ENCODE peak calls at places on chromosomes 11 and 22, in nine cellular contexts. One of them, this sample, is unnamed.

GRCh38 chr11:46216765-46217089 is 60.7 kb upstream of the CREB3L1 start:
- DNase-seq in HAP-1: no peak
- DNase-seq in endodermal cell: no peak
- DNase-seq in upper lobe of right lung: no peak
- DNase-seq in thoracic aorta: no peak
- DNase-seq in aorta: no peak
- DNase-seq in HCT116: no peak
- DNase-seq in adrenal gland: no peak
- DNase-seq in Peyer's patch: no peak
- DNase-seq in this sample: no peak

GRCh38 chr22:26362471-26362870 is 66.6 kb upstream of the ASPHD2 start:
- DNase-seq in aorta: no peak
- DNase-seq in endodermal cell: no peak
- DNase-seq in upper lobe of right lung: no peak
- DNase-seq in thoracic aorta: no peak
- DNase-seq in adrenal gland: no peak
- DNase-seq in HAP-1: no peak
- DNase-seq in Peyer's patch: no peak
- DNase-seq in HCT116: no peak
- DNase-seq in this sample: no peak

GRCh38 chr11:116691779-116692178 is 81.0 kb downstream of the BUD13 start:
- DNase-seq in thoracic aorta: no peak
- DNase-seq in adrenal gland: peak; percentile 26
- DNase-seq in endodermal cell: peak; percentile 92
- DNase-seq in Peyer's patch: peak; percentile 70
- DNase-seq in HCT116: peak; percentile 6
- DNase-seq in HAP-1: peak; percentile 23
- DNase-seq in upper lobe of right lung: no peak
- DNase-seq in aorta: no peak
- DNase-seq in this sample: no peak

GRCh38 chr11:46450846-46451470 is 59.4 kb upstream of the CHRM4 start:
- DNase-seq in Peyer's patch: no peak
- DNase-seq in adrenal gland: no peak
- DNase-seq in endodermal cell: no peak
- DNase-seq in HAP-1: no peak
- DNase-seq in aorta: no peak
- DNase-seq in HCT116: no peak
- DNase-seq in thoracic aorta: no peak
- DNase-seq in upper lobe of right lung: no peak
- DNase-seq in this sample: no peak

GRCh38 chr11:128451651-128452470 is 135.5 kb downstream of the ETS1 start:
- DNase-seq in thoracic aorta: no peak
- DNase-seq in Peyer's patch: peak; percentile 53
- DNase-seq in upper lobe of right lung: peak; percentile 81
- DNase-seq in aorta: peak; percentile 89
- DNase-seq in HCT116: no peak
- DNase-seq in endodermal cell: no peak
- DNase-seq in HAP-1: no peak
- DNase-seq in adrenal gland: peak; percentile 36
- DNase-seq in this sample: peak; percentile 78

GRCh38 chr11:106983251-106983650 is 35.0 kb downstream of the GUCY1A2 start:
- DNase-seq in endodermal cell: no peak
- DNase-seq in adrenal gland: no peak
- DNase-seq in HCT116: no peak
- DNase-seq in upper lobe of right lung: no peak
- DNase-seq in thoracic aorta: no peak
- DNase-seq in aorta: no peak
- DNase-seq in HAP-1: no peak
- DNase-seq in Peyer's patch: no peak
- DNase-seq in this sample: no peak

GRCh38 chr11:88414385-88414861 is 76.9 kb upstream of the CTSC start:
- DNase-seq in upper lobe of right lung: no peak
- DNase-seq in thoracic aorta: no peak
- DNase-seq in endodermal cell: no peak
- DNase-seq in Peyer's patch: no peak
- DNase-seq in HCT116: no peak
- DNase-seq in HAP-1: no peak
- DNase-seq in aorta: peak; percentile 64
- DNase-seq in adrenal gland: peak; percentile 56
- DNase-seq in this sample: no peak

GRCh38 chr11:73623651-73624050 is 22.7 kb upstream of the PLEKHB1 start:
- DNase-seq in upper lobe of right lung: no peak
- DNase-seq in aorta: no peak
- DNase-seq in thoracic aorta: no peak
- DNase-seq in HAP-1: no peak
- DNase-seq in HCT116: no peak
- DNase-seq in adrenal gland: peak; percentile 12
- DNase-seq in Peyer's patch: no peak
- DNase-seq in endodermal cell: no peak
- DNase-seq in this sample: no peak

GRCh38 chr11:49851971-49852389 is 100.2 kb upstream of the OR4C13 start:
- DNase-seq in endodermal cell: no peak
- DNase-seq in aorta: no peak
- DNase-seq in HAP-1: no peak
- DNase-seq in Peyer's patch: no peak
- DNase-seq in adrenal gland: no peak
- DNase-seq in HCT116: no peak
- DNase-seq in thoracic aorta: no peak
- DNase-seq in upper lobe of right lung: no peak
- DNase-seq in this sample: no peak

GRCh38 chr11:63532150-63532549 is 4.5 kb upstream of the PLAAT4 start:
- DNase-seq in aorta: no peak
- DNase-seq in HAP-1: peak; percentile 94
- DNase-seq in endodermal cell: no peak
- DNase-seq in Peyer's patch: no peak
- DNase-seq in upper lobe of right lung: no peak
- DNase-seq in thoracic aorta: no peak
- DNase-seq in HCT116: no peak
- DNase-seq in adrenal gland: no peak
- DNase-seq in this sample: no peak
- H3K4me3 ChIP-seq in aorta: no peak overlapping the region
- H3K4me3 ChIP-seq in HAP-1: no peak overlapping the region
- H3K4me3 ChIP-seq in endodermal cell: peak overlapping the region; percentile 16
- H3K4me3 ChIP-seq in Peyer's patch: no peak overlapping the region
- H3K4me3 ChIP-seq in upper lobe of right lung: no peak overlapping the region
- H3K4me3 ChIP-seq in thoracic aorta: no peak overlapping the region
- H3K4me3 ChIP-seq in HCT116: no peak overlapping the region
- H3K4me3 ChIP-seq in adrenal gland: no peak overlapping the region
- H3K4me3 ChIP-seq in this sample: no peak overlapping the region

DNA sequence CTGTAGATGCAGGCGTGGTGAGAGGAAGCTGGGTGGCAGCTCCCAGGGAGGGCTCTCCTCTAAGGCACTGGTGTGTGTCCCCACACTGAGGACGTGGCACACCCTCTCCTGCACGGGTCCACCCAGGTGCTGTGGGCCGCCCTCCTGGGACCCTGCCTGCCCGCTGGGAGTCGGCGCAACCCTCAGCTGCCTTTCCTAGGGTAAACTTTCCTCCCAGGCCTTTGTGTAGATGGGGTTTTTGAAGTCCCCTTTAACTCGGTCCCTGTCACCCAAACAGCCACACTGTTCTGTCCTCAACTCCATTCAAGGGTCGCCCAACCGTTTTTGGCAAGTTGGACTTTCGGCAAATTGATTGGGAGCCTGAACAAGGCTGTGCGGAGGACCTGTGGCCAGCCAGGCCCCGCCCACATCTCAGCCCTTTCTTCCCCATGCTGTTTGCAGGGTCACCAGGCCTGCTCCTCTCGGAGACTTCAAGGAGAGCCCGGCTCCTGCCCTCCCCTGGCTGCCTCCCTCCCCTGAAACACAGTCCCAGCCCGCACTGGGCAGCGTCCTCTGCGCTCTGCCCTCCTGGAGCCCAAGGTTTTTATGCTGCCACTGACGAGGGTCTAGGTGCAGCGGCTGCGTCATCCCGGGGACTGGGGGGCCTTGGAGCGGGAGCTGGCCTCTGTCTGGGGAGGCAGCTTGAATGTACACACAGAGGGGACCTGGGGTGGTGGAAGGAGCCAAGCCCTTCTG is 1126.2 kb downstream of the BRD1 start:
- DNase-seq in Peyer's patch: no peak
- DNase-seq in thoracic aorta: no peak
- DNase-seq in adrenal gland: no peak
- DNase-seq in upper lobe of right lung: no peak
- DNase-seq in HAP-1: no peak
- DNase-seq in endodermal cell: no peak
- DNase-seq in aorta: no peak
- DNase-seq in HCT116: no peak
- DNase-seq in this sample: no peak
- H3K9me3 ChIP-seq in Peyer's patch: no peaks in the 10 kb centered on the region
- H3K9me3 ChIP-seq in thoracic aorta: no peaks in the 10 kb centered on the region
- H3K9me3 ChIP-seq in adrenal gland: no peaks in the 10 kb centered on the region
- H3K9me3 ChIP-seq in upper lobe of right lung: no peaks in the 10 kb centered on the region
- H3K9me3 ChIP-seq in HAP-1: no peaks in the 10 kb centered on the region
- H3K9me3 ChIP-seq in endodermal cell: no peaks in the 10 kb centered on the region
- H3K9me3 ChIP-seq in aorta: no peaks in the 10 kb centered on the region
- H3K9me3 ChIP-seq in HCT116: no peaks in the 10 kb centered on the region
- H3K9me3 ChIP-seq in this sample: no peaks in the 10 kb centered on the region

GRCh38 chr22:46062232-46062615 is 85.3 kb upstream of the WNT7B start:
- DNase-seq in thoracic aorta: no peak
- DNase-seq in endodermal cell: no peak
- DNase-seq in HAP-1: no peak
- DNase-seq in upper lobe of right lung: no peak
- DNase-seq in adrenal gland: peak; percentile 2
- DNase-seq in Peyer's patch: peak; percentile 18
- DNase-seq in aorta: peak; percentile 27
- DNase-seq in HCT116: no peak
- DNase-seq in this sample: no peak
- H3K4me3 ChIP-seq in thoracic aorta: peak overlapping the region; percentile 32
- H3K4me3 ChIP-seq in endodermal cell: no peak overlapping the region
- H3K4me3 ChIP-seq in HAP-1: no peak overlapping the region
- H3K4me3 ChIP-seq in upper lobe of right lung: no peak overlapping the region
- H3K4me3 ChIP-seq in adrenal gland: no peak overlapping the region
- H3K4me3 ChIP-seq in Peyer's patch: no peak overlapping the region
- H3K4me3 ChIP-seq in aorta: no peak overlapping the region
- H3K4me3 ChIP-seq in HCT116: no peak overlapping the region
- H3K4me3 ChIP-seq in this sample: no peak overlapping the region

GRCh38 chr22:47512617-47513016 is 750.2 kb downstream of the TBC1D22A start:
- DNase-seq in thoracic aorta: no peak
- DNase-seq in Peyer's patch: no peak
- DNase-seq in adrenal gland: no peak
- DNase-seq in upper lobe of right lung: no peak
- DNase-seq in aorta: no peak
- DNase-seq in HAP-1: no peak
- DNase-seq in endodermal cell: no peak
- DNase-seq in HCT116: no peak
- DNase-seq in this sample: no peak

GRCh38 chr22:47517062-47517461 is 754.6 kb downstream of the TBC1D22A start:
- DNase-seq in endodermal cell: no peak
- DNase-seq in adrenal gland: no peak
- DNase-seq in Peyer's patch: no peak
- DNase-seq in upper lobe of right lung: no peak
- DNase-seq in aorta: no peak
- DNase-seq in HCT116: no peak
- DNase-seq in thoracic aorta: no peak
- DNase-seq in HAP-1: no peak
- DNase-seq in this sample: no peak

DNA sequence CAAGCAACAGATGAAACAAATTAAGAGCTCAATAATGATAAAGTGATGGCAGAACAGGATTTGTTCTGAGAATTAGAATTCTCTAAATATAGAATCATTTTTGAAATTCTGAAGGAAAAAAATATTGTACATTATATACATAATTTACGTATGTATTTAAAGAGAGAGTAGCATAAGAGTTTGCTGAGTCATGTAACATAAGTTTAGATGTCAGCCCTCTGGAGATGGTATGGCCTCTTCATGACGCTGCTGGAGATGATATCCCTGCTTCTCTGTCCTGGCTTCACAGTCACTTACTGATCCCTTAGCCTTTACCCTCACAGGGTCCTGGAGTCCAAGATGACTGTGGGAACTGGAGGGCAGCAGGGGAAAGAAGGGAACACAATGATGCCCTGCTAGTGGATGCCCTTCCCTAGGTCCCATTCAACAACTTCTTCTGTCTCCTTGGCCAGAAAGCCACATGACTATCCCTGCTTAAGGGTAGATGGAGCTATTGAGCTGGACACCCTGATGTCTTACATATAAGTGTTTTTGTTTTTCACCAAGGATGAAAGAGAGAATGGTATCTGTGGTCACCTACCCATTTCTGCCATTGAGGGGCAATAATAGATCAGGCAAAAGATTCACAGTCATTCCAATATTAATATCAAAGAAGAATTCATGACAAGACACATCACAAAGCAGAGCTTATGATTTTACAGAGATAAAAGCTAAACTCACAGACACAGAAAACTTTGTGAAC is 753.1 kb downstream of the TBC1D22A start:
- DNase-seq in HCT116: no peak
- DNase-seq in adrenal gland: no peak
- DNase-seq in aorta: no peak
- DNase-seq in HAP-1: no peak
- DNase-seq in thoracic aorta: no peak
- DNase-seq in Peyer's patch: no peak
- DNase-seq in endodermal cell: no peak
- DNase-seq in upper lobe of right lung: no peak
- DNase-seq in this sample: no peak
- H3K9me3 ChIP-seq in HCT116: no peaks in the 10 kb centered on the region
- H3K9me3 ChIP-seq in adrenal gland: no peaks in the 10 kb centered on the region
- H3K9me3 ChIP-seq in aorta: no peaks in the 10 kb centered on the region
- H3K9me3 ChIP-seq in HAP-1: no peaks in the 10 kb centered on the region
- H3K9me3 ChIP-seq in thoracic aorta: no peaks in the 10 kb centered on the region
- H3K9me3 ChIP-seq in Peyer's patch: no peaks in the 10 kb centered on the region
- H3K9me3 ChIP-seq in endodermal cell: peaks cover 67% of the 10 kb centered on the region
- H3K9me3 ChIP-seq in upper lobe of right lung: no peaks in the 10 kb centered on the region
- H3K9me3 ChIP-seq in this sample: no peaks in the 10 kb centered on the region

This sample was measured in mucosa of descending colon.